ENCODE peak calls at places on chromosome 14, in six cellular contexts. H is ovary; R is aorta; T is fibroblast of lung; J is CD8-positive, alpha-beta T cell; K is effector memory CD4-positive, alpha-beta T cell. P is an unnamed sample.

GRCh38 chr14:64060648-64061096 is 207.9 kb downstream of the SYNE2 start:
- DNase-seq in H (no peak), J (no peak), T (no peak), K (no peak), R (no peak), P (no peak)

GRCh38 chr14:61109288-61109687 is 128.2 kb downstream of the SLC38A6 start:
- DNase-seq in R (no peak), T (no peak), H (no peak), K (no peak), J (no peak), P (no peak)

GRCh38 chr14:54322241-54322640 is 74.6 kb upstream of the CDKN3 start:
- DNase-seq in K (no peak), T (peak), R (no peak), H (no peak), J (no peak), P (no peak)

GRCh38 chr14:90060312-90060964 is 1.4 kb upstream of the KCNK13 start:
- DNase-seq in J (no peak), H (peak), R (peak), T (peak), K (no peak), P (peak)

GRCh38 chr14:34711808-34712712 is 2.3 kb downstream of the CFL2 start:
- DNase-seq in H (no peak), R (no peak), J (no peak), T (no peak), K (no peak), P (no peak)

GRCh38 chr14:63205281-63205575 is 985 bp downstream of the RHOJ start:
- DNase-seq in H (no peak), R (no peak), K (no peak), J (no peak), T (peak), P (no peak)

GRCh38 chr14:51386411-51386810 is 146.4 kb downstream of the TMX1 start:
- DNase-seq in H (no peak), R (no peak), K (no peak), T (no peak), J (no peak), P (no peak)

GRCh38 chr14:93648440-93649168 is 139.7 kb downstream of the PRIMA1 start:
- DNase-seq in K (no peak), H (no peak), J (no peak), R (no peak), T (no peak), P (peak)

GRCh38 chr14:61963926-61964325 is 201.7 kb downstream of the SNAPC1 start:
- DNase-seq in R (no peak), T (no peak), H (no peak), J (no peak), K (no peak), P (no peak)

GRCh38 chr14:102849522-102850379 is 72.5 kb downstream of the TRAF3 start:
- DNase-seq in H (no peak), T (peak), J (no peak), K (no peak), R (no peak), P (no peak)

GRCh38 chr14:68458840-68459469 is 333.9 kb downstream of the ZFP36L1 start:
- DNase-seq in H (no peak), R (peak), T (peak), J (no peak), K (no peak), P (no peak)

GRCh38 chr14:70008863-70009262 is 129.6 kb downstream of the SMOC1 start:
- DNase-seq in H (no peak), R (no peak), K (no peak), J (no peak), T (no peak), P (no peak)
- H3K27ac ChIP-seq in H (no peak), R (no peak), K (no peak), J (no peak), T (no peak), P (no peak)

DNA sequence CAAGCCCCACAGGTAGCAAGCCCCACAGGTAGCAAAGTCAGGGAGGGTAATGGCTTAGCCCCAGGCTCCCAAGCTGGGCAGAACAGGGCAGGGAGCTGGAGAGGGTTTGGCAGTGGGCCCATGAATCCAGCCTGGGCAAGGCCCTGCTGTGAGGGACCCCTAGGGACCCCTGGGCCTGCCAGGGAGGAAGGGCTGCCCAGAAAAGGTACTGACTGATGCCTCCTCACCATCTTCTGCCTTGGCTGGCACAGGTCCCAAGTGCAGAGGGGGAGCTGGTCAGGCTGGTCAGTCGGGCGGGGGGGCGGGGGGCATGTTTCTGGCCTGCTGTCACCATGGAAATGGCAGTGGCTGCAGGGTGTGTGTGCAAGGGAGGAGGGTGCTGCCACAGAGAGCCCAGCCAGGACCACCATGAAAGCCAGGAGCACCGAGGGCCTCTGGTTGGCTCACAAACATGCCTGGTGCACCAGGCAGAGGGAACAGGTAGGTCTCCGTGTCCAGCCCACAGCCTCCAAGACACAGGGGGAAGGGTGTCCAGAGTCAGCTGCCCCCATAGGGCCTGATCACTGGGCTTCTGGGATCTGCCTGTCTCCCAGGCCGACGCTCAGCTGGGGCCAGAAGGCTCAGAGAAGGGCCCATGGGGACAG is 1.5 kb upstream of the CRIP2 start:
- DNase-seq in J (no peak), R (peak), T (no peak), K (no peak), H (peak), P (no peak)
- H3K27ac ChIP-seq in J (no peak), R (peak), T (peak), K (peak), H (no peak), P (no peak)

DNA sequence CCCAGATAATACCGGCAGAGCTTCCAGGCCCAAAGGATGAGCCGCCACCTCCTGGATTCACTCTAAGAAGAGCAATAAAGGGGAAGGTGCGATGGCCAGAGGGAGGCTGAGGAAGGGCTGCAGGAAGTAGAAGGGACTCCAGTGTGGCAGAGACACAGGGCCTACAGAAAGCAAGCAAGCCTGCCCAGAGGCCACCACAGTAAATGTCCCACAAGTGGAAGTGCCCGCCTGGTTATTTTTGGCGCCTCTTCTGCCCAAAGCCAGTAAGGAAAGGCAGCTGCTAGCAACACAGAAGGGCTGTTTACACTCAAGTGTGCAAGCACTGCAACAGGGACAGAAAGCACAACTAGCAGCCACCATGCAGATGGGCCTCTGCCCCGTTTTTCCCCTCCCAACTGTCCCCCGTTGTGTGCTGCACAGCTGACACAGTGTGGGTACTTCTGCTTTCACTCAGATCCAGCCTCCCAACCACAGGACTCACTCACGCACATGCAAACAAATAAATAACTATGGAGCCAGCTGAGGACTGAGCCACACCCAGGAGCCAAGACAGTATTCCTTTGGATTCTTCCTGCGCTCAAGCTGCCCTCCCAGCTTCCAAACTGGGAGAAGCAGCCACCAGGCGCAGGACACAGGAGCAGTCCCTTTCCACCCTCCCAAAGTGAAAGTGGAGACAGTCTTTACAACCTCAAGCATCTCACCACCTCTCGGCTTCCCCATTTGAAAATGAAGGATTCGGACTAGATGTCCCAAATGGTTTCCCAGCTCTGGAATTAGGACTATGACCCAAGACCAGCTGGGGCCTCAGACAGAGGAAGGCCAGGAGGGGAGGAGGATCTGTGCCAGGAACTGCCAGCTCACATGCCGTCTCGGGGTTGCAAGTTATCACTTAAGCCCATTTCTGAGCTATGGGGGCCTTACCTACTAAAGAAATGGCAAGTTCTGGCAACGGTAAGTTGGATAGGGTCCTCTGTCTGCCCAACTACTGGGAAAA is 40.0 kb upstream of the PNMA1 start:
- DNase-seq in H (no peak), T (no peak), J (no peak), R (peak), K (no peak), P (peak)
- H3K27ac ChIP-seq in H (peak), T (peak), J (peak), R (peak), K (peak), P (peak)

GRCh38 chr14:100665518-100666032 is 61.1 kb upstream of the DLK1 start:
- DNase-seq in J (no peak), R (no peak), K (no peak), H (no peak), T (peak), P (no peak)
- H3K27ac ChIP-seq in J (no peak), R (no peak), K (no peak), H (peak), T (no peak), P (no peak)